ENCODE peak calls at places on chromosomes 13 and 19, in six cellular contexts. One of them, this sample, is unnamed.

GRCh38 chr13:47168086-47168485 is 271.2 kb upstream of the HTR2A start:
- DNase-seq in stomach: no peak
- DNase-seq in mucosa of descending colon: no peak
- DNase-seq in AG09319: no peak
- DNase-seq in ovary: no peak
- DNase-seq in tibial nerve: no peak
- DNase-seq in this sample: no peak

GRCh38 chr19:35710784-35711723 is 6.7 kb downstream of the ZBTB32 start:
- DNase-seq in stomach: no peak
- DNase-seq in mucosa of descending colon: no peak
- DNase-seq in AG09319: no peak
- DNase-seq in tibial nerve: no peak
- DNase-seq in ovary: no peak
- DNase-seq in this sample: no peak

GRCh38 chr19:2540646-2541454 is 64.9 kb downstream of the GADD45B start:
- DNase-seq in ovary: peak
- DNase-seq in stomach: peak
- DNase-seq in AG09319: peak
- DNase-seq in mucosa of descending colon: peak
- DNase-seq in tibial nerve: peak
- DNase-seq in this sample: peak

GRCh38 chr13:44331912-44332840 is 41.4 kb upstream of the SERP2 start:
- DNase-seq in AG09319: no peak
- DNase-seq in stomach: no peak
- DNase-seq in mucosa of descending colon: peak
- DNase-seq in ovary: peak
- DNase-seq in tibial nerve: no peak
- DNase-seq in this sample: peak

GRCh38 chr13:99870541-99870940 is 101.0 kb downstream of the ZIC5 start:
- DNase-seq in tibial nerve: no peak
- DNase-seq in stomach: no peak
- DNase-seq in mucosa of descending colon: no peak
- DNase-seq in ovary: no peak
- DNase-seq in AG09319: no peak
- DNase-seq in this sample: no peak

GRCh38 chr13:113555141-113555540 is 29.4 kb upstream of the TFDP1 start:
- DNase-seq in tibial nerve: no peak
- DNase-seq in mucosa of descending colon: no peak
- DNase-seq in ovary: no peak
- DNase-seq in stomach: peak
- DNase-seq in AG09319: no peak
- DNase-seq in this sample: no peak

GRCh38 chr13:113771709-113772331 is 12.8 kb downstream of the TMEM255B start:
- DNase-seq in stomach: no peak
- DNase-seq in AG09319: no peak
- DNase-seq in tibial nerve: no peak
- DNase-seq in ovary: no peak
- DNase-seq in mucosa of descending colon: no peak
- DNase-seq in this sample: no peak

GRCh38 chr19:8485561-8486371 is 16.7 kb downstream of the PRAM1 start:
- DNase-seq in stomach: no peak
- DNase-seq in mucosa of descending colon: no peak
- DNase-seq in ovary: no peak
- DNase-seq in AG09319: no peak
- DNase-seq in tibial nerve: no peak
- DNase-seq in this sample: no peak

GRCh38 chr19:45779231-45780145 is 2.8 kb downstream of the DMPK start:
- DNase-seq in mucosa of descending colon: peak
- DNase-seq in ovary: peak
- DNase-seq in tibial nerve: peak
- DNase-seq in stomach: peak
- DNase-seq in AG09319: no peak
- DNase-seq in this sample: peak

GRCh38 chr13:33004454-33004853 is 11.8 kb upstream of the KL start:
- DNase-seq in mucosa of descending colon: peak
- DNase-seq in stomach: no peak
- DNase-seq in ovary: no peak
- DNase-seq in tibial nerve: no peak
- DNase-seq in AG09319: no peak
- DNase-seq in this sample: peak

GRCh38 chr13:109999659-110000533 is 213.5 kb upstream of the IRS2 start:
- DNase-seq in AG09319: no peak
- DNase-seq in stomach: no peak
- DNase-seq in tibial nerve: no peak
- DNase-seq in mucosa of descending colon: no peak
- DNase-seq in ovary: no peak
- DNase-seq in this sample: no peak

GRCh38 chr19:2315818-2316353 is 7.9 kb upstream of the LINGO3 start:
- DNase-seq in mucosa of descending colon: peak
- DNase-seq in AG09319: no peak
- DNase-seq in stomach: peak
- DNase-seq in ovary: no peak
- DNase-seq in tibial nerve: peak
- DNase-seq in this sample: no peak

GRCh38 chr19:46571495-46571894 is 29.6 kb upstream of the CALM3 start:
- DNase-seq in mucosa of descending colon: no peak
- DNase-seq in tibial nerve: no peak
- DNase-seq in ovary: no peak
- DNase-seq in stomach: no peak
- DNase-seq in AG09319: no peak
- DNase-seq in this sample: no peak

GRCh38 chr19:45179063-45179847 is 671 bp downstream of the BLOC1S3 start:
- DNase-seq in ovary: peak
- DNase-seq in mucosa of descending colon: no peak
- DNase-seq in AG09319: no peak
- DNase-seq in stomach: peak
- DNase-seq in tibial nerve: no peak
- DNase-seq in this sample: peak

GRCh38 chr19:45440873-45441654 is 17.3 kb upstream of the ERCC1 start:
- DNase-seq in tibial nerve: no peak
- DNase-seq in mucosa of descending colon: no peak
- DNase-seq in stomach: no peak
- DNase-seq in ovary: no peak
- DNase-seq in AG09319: no peak
- DNase-seq in this sample: no peak

GRCh38 chr19:42553292-42554045 is 25.2 kb upstream of the CEACAM1 start:
- DNase-seq in stomach: peak
- DNase-seq in mucosa of descending colon: no peak
- DNase-seq in ovary: no peak
- DNase-seq in tibial nerve: no peak
- DNase-seq in AG09319: peak
- DNase-seq in this sample: no peak

GRCh38 chr19:16041571-16042386 is 34.5 kb upstream of the TPM4 start:
- DNase-seq in ovary: peak
- DNase-seq in tibial nerve: peak
- DNase-seq in stomach: peak
- DNase-seq in AG09319: peak
- DNase-seq in mucosa of descending colon: peak
- DNase-seq in this sample: peak

DNA sequence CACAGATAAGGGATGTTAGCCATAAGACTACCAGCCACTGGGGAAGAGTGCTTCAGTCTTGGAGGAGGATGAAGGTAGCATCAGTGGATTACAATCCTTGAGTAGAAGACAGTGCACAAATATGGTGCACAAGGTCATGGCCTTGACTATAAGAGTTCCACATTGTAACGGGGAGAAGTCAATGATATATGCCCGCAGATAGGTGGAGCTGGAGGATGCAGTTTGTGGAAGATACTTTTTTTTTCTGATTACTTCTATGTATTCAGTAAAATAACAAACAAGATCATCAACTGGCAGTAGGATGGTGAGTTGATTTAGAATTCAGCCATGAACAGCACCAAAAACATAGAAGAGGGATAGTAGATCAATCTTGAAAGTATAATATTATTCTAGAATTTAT is 926.8 kb upstream of the MIR17HG start:
- DNase-seq in ovary: no peak
- DNase-seq in AG09319: no peak
- DNase-seq in stomach: no peak
- DNase-seq in mucosa of descending colon: no peak
- DNase-seq in tibial nerve: no peak
- DNase-seq in this sample: no peak
- TF ChIP-seq CTCF in ovary: no peak
- TF ChIP-seq CTCF in AG09319: peak
- TF ChIP-seq CTCF in stomach: no peak
- TF ChIP-seq CTCF in mucosa of descending colon: no peak
- TF ChIP-seq CTCF in tibial nerve: no peak
- TF ChIP-seq CTCF in this sample: no peak

DNA sequence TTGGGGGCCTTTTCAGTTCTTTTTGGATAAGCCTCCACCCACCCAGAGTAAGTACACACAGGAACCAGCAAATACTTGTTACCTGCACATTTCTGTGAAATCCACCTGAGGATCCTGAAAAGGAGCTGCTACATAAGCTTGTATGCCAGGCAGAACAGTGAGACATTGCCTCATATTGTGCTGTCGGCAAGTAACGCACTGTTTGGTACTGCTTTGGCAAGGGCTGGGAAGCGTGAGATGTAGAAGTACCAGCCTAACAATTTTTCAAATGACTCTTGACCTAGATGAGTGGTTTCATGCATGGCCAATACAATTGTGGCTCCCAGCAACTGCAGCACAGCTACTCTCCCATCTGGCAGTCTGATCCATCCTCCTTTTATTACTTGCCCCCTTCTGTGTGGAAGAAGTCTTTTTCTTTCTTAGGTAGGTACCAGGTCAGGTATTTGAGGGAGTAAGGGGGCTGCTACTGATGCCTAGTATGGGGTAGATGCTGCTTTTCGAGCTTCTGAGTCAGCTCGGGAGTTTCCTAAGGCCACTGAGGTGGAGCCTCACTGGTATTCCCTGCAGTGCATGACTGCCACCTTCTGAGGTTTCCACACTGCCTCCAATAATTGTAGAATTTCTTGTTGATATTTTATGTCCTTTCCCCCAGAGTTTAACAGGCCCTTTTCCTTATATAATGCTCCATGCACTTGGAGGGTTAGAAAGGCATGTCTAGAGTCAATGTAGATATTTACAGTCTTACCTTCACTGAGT is 52.2 kb downstream of the ZNF737 start:
- DNase-seq in mucosa of descending colon: no peak
- DNase-seq in tibial nerve: no peak
- DNase-seq in ovary: no peak
- DNase-seq in stomach: no peak
- DNase-seq in AG09319: no peak
- DNase-seq in this sample: no peak
- TF ChIP-seq CTCF in mucosa of descending colon: no peak
- TF ChIP-seq CTCF in tibial nerve: no peak
- TF ChIP-seq CTCF in ovary: no peak
- TF ChIP-seq CTCF in stomach: no peak
- TF ChIP-seq CTCF in AG09319: no peak
- TF ChIP-seq CTCF in this sample: peak

GRCh38 chr19:38557205-38557799 is 60.5 kb downstream of the MAP4K1 start:
- DNase-seq in mucosa of descending colon: peak
- DNase-seq in stomach: peak
- DNase-seq in AG09319: no peak
- DNase-seq in tibial nerve: no peak
- DNase-seq in ovary: no peak
- DNase-seq in this sample: no peak

GRCh38 chr19:38555200-38555599 is 62.6 kb downstream of the MAP4K1 start:
- DNase-seq in tibial nerve: no peak
- DNase-seq in AG09319: no peak
- DNase-seq in stomach: no peak
- DNase-seq in mucosa of descending colon: no peak
- DNase-seq in ovary: no peak
- DNase-seq in this sample: no peak

GRCh38 chr19:38554676-38555141 is 63.0 kb downstream of the MAP4K1 start:
- DNase-seq in stomach: no peak
- DNase-seq in AG09319: no peak
- DNase-seq in mucosa of descending colon: no peak
- DNase-seq in tibial nerve: no peak
- DNase-seq in ovary: no peak
- DNase-seq in this sample: no peak

GRCh38 chr19:38559428-38560401 is 58.0 kb downstream of the MAP4K1 start:
- DNase-seq in AG09319: no peak
- DNase-seq in stomach: no peak
- DNase-seq in mucosa of descending colon: no peak
- DNase-seq in ovary: no peak
- DNase-seq in tibial nerve: no peak
- DNase-seq in this sample: no peak

GRCh38 chr19:38556521-38557174 is 61.1 kb downstream of the MAP4K1 start:
- DNase-seq in stomach: no peak
- DNase-seq in ovary: no peak
- DNase-seq in tibial nerve: no peak
- DNase-seq in mucosa of descending colon: no peak
- DNase-seq in AG09319: no peak
- DNase-seq in this sample: no peak
- TF ChIP-seq CTCF in stomach: no peak
- TF ChIP-seq CTCF in ovary: no peak
- TF ChIP-seq CTCF in tibial nerve: no peak
- TF ChIP-seq CTCF in mucosa of descending colon: no peak
- TF ChIP-seq CTCF in AG09319: no peak
- TF ChIP-seq CTCF in this sample: no peak

GRCh38 chr19:17081672-17082630 is 6.4 kb downstream of the MYO9B start:
- DNase-seq in mucosa of descending colon: no peak
- DNase-seq in AG09319: no peak
- DNase-seq in stomach: no peak
- DNase-seq in tibial nerve: no peak
- DNase-seq in ovary: no peak
- DNase-seq in this sample: peak
- TF ChIP-seq CTCF in mucosa of descending colon: no peak
- TF ChIP-seq CTCF in AG09319: no peak
- TF ChIP-seq CTCF in stomach: no peak
- TF ChIP-seq CTCF in tibial nerve: no peak
- TF ChIP-seq CTCF in ovary: no peak
- TF ChIP-seq CTCF in this sample: no peak

GRCh38 chr19:10602330-10603083 is 15.4 kb upstream of the AP1M2 start:
- DNase-seq in AG09319: no peak
- DNase-seq in tibial nerve: peak
- DNase-seq in mucosa of descending colon: peak
- DNase-seq in ovary: peak
- DNase-seq in stomach: peak
- DNase-seq in this sample: peak

GRCh38 chr19:10604460-10604980 is 17.4 kb upstream of the AP1M2 start:
- DNase-seq in ovary: no peak
- DNase-seq in AG09319: no peak
- DNase-seq in mucosa of descending colon: no peak
- DNase-seq in tibial nerve: no peak
- DNase-seq in stomach: peak
- DNase-seq in this sample: peak

GRCh38 chr19:10603873-10604459 is 16.9 kb upstream of the AP1M2 start:
- DNase-seq in AG09319: no peak
- DNase-seq in ovary: no peak
- DNase-seq in tibial nerve: no peak
- DNase-seq in stomach: peak
- DNase-seq in mucosa of descending colon: no peak
- DNase-seq in this sample: no peak

GRCh38 chr19:10601999-10602329 is 14.9 kb upstream of the AP1M2 start:
- DNase-seq in AG09319: no peak
- DNase-seq in ovary: no peak
- DNase-seq in stomach: no peak
- DNase-seq in mucosa of descending colon: no peak
- DNase-seq in tibial nerve: no peak
- DNase-seq in this sample: no peak

GRCh38 chr19:10603084-10603872 is 16.2 kb upstream of the AP1M2 start:
- DNase-seq in stomach: peak
- DNase-seq in tibial nerve: no peak
- DNase-seq in AG09319: no peak
- DNase-seq in mucosa of descending colon: peak
- DNase-seq in ovary: peak
- DNase-seq in this sample: peak
- TF ChIP-seq CTCF in stomach: no peak
- TF ChIP-seq CTCF in tibial nerve: no peak
- TF ChIP-seq CTCF in AG09319: no peak
- TF ChIP-seq CTCF in mucosa of descending colon: no peak
- TF ChIP-seq CTCF in ovary: no peak
- TF ChIP-seq CTCF in this sample: no peak

GRCh38 chr13:85261757-85262346 is 537.4 kb downstream of the SLITRK6 start:
- DNase-seq in AG09319: no peak
- DNase-seq in mucosa of descending colon: no peak
- DNase-seq in tibial nerve: no peak
- DNase-seq in ovary: no peak
- DNase-seq in stomach: no peak
- DNase-seq in this sample: no peak
- TF ChIP-seq CTCF in AG09319: peak
- TF ChIP-seq CTCF in mucosa of descending colon: no peak
- TF ChIP-seq CTCF in tibial nerve: no peak
- TF ChIP-seq CTCF in ovary: no peak
- TF ChIP-seq CTCF in stomach: peak
- TF ChIP-seq CTCF in this sample: no peak